ENCODE peak calls at places on chromosomes 11 and 22, in nine cellular contexts. N is upper lobe of right lung; W is psoas muscle; Z is PC-9; Q is lower leg skin; S is IMR-90; G is cardiac fibroblast; Y is CD4-positive, CD25-positive, alpha-beta regulatory T cell; M is heart right ventricle. U is an unnamed sample.

GRCh38 chr22:37545703-37546435 is 14.4 kb upstream of the CDC42EP1 start:
- DNase-seq in Q (peak; percentile 87), W (peak; percentile 93), Z (peak; percentile 93), G (peak; percentile 95), S (peak; percentile 90), N (peak; percentile 94), Y (no peak), M (peak; percentile 94), U (peak; percentile 97)

GRCh38 chr11:35927730-35928129 is 16.1 kb upstream of the LDLRAD3 start:
- DNase-seq in Y (no peak), W (peak; percentile 94), N (peak; percentile 89), G (peak; percentile 92), S (peak; percentile 38), Q (peak; percentile 90), M (no peak), Z (peak; percentile 95), U (peak; percentile 91)

GRCh38 chr11:34349882-34350281 is 7.9 kb downstream of the ABTB2 start:
- DNase-seq in W (no peak), N (no peak), M (no peak), Y (no peak), Z (no peak), G (no peak), Q (no peak), S (peak; percentile 24), U (no peak)

GRCh38 chr11:121508449-121508848 is 55.7 kb upstream of the SORL1-AS1 start:
- DNase-seq in Q (no peak), N (no peak), S (no peak), Y (no peak), M (no peak), W (no peak), G (no peak), Z (no peak), U (no peak)

GRCh38 chr11:56706486-56706885 is 7.6 kb downstream of the OR9G1 start:
- DNase-seq in Y (no peak), S (no peak), Z (no peak), G (no peak), M (no peak), N (no peak), Q (no peak), W (no peak), U (no peak)

GRCh38 chr22:23110190-23110921 is 31.4 kb downstream of the RSPH14 start:
- DNase-seq in S (no peak), G (peak; percentile 4), Y (no peak), N (no peak), W (no peak), Q (no peak), Z (no peak), M (no peak), U (no peak)

GRCh38 chr11:91587131-91587530 is 637.5 kb upstream of the FAT3 start:
- DNase-seq in Z (no peak), Y (no peak), W (no peak), N (no peak), Q (no peak), S (no peak), G (no peak), M (no peak), U (no peak)

GRCh38 chr11:20036625-20037335 is 123.5 kb downstream of the DBX1 start:
- DNase-seq in Z (no peak), S (no peak), M (no peak), Y (no peak), G (no peak), N (no peak), Q (no peak), W (no peak), U (no peak)

DNA sequence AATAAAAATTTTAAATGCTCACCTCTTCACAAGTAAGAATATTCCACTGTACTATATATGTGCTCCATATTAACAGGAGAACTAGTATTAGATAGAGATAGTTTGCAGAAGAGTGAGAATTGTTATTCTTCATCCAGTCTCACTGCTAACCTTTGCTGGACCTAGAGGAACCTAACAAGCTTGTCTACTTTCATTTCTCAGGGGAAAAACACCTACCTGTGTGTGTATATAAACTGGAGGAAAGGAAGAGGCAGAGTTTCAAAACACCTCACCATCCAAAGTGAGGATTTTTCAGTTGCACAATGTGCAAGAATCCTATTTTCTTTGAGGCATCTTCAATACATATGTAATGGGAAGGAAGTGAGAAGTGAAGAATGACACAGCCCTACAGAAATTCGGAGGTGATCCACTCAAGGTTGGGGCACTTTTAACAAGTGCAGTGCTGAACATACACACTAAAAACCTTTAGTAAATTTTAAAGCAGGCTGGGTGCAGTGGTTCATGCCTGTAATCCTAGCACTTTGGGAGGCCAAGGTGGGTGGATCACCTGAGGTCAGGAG is 52.4 kb downstream of the SYTL2 start:
- DNase-seq in M (no peak), Z (no peak), Y (no peak), S (no peak), Q (no peak), G (no peak), W (no peak), N (no peak), U (no peak)
- H3K4me3 ChIP-seq in M (no peak overlapping the region), Z (no peak overlapping the region), Y (no peak overlapping the region), S (no peak overlapping the region), Q (no peak overlapping the region), G (no peak overlapping the region), W (no peak overlapping the region), N (no peak overlapping the region), U (no peak overlapping the region)

DNA sequence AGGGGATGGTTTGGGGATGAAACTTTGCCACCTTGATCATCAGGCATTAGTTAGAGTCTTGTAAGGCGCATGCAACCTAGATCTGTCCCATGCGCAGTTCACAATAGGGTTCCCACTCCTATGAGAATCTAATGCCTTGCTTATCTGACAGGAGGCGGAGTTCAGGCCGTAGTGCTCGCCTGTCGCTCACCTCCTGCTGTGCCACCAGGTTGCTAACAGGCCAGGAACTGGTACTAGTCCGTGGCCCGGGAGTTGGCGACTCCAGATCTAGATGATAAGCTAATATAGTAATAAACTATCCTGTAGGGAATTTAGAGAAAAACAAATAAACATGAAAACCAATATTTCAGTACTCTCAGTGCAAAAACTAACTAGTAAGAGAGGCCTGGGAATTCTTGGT is 155.4 kb upstream of the ANO5 start:
- DNase-seq in Z (no peak), Y (no peak), G (no peak), S (no peak), N (no peak), Q (no peak), M (no peak), W (no peak), U (no peak)
- H3K4me3 ChIP-seq in Z (no peak overlapping the region), Y (no peak overlapping the region), G (no peak overlapping the region), S (no peak overlapping the region), N (no peak overlapping the region), Q (no peak overlapping the region), M (no peak overlapping the region), W (no peak overlapping the region), U (no peak overlapping the region)

DNA sequence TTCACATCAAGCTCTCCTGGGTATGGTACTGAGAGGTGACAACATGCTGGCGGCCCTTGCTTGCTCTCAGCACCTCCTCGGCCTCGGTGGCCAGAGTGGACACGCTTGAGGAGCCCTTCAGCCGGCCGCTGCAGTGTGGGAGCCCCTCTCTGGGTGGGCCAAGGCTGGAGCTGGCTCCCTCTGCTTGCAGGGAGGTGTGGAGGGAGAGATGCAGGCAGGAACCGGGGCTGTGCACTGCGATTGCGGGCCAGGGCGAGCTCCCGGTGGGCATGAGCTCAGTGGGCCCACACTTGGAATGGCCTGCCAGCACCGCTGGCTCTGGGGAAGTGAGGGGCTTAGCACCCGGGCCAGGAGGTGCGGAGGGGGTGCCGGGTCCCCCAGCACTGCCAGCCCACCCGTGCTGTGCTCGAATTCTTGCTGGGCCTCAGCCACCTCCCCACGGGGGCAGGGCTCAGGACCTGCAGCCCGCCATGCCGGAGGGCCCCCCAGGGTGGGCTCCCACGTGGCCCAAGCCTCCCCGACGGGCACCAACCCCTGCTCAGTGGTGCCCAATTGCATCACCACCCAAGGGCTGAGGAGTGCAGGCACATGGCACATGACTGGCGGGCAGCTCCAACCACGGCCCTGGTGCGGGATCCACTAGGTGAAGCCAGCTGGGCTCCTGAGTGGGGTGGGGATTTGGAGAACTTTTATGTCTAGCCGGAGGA is 106.2 kb downstream of the RAB38 start:
- DNase-seq in Y (no peak), S (no peak), M (no peak), Z (no peak), W (no peak), G (no peak), N (no peak), Q (no peak), U (no peak)
- H3K4me3 ChIP-seq in Y (no peak overlapping the region), S (no peak overlapping the region), M (no peak overlapping the region), Z (no peak overlapping the region), W (no peak overlapping the region), G (no peak overlapping the region), N (no peak overlapping the region), Q (no peak overlapping the region), U (no peak overlapping the region)

DNA sequence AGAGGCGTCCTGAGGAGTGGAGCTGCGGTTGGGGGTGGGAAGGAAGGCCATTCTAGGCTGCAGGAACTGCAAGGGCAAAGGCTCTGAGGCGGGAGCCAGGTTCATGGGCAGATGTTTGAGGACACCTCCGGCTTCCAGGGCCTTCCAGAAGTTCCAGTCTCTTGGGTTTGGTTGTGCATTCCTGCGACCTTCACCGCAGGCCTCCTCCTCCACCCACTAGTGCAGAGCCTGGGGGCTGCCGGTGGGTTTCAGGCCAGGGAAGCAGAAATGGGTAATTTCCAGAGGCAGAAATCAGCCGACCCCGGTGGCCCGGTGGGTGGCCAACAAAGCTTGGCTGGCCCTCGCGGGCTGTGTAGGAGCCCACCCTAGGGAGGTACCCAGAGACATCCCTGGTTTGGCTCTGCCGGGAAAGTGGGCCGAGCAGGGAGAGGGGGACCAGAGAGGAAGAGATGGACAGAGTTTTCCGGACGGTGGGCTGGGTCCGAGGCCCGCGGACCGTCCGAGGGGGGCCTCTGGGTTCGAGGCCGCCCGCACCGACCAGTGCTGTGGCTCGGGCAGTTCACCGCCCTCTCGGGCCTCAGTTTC is 388 bp upstream of the PHETA2 start:
- DNase-seq in Y (no peak), Z (no peak), S (no peak), Q (no peak), N (no peak), W (no peak), M (no peak), G (no peak), U (no peak)
- H3K4me3 ChIP-seq in Y (no peak overlapping the region), Z (no peak overlapping the region), S (peak overlapping the region; percentile 84), Q (peak overlapping the region; percentile 58), N (peak overlapping the region; percentile 65), W (peak overlapping the region; percentile 82), M (peak overlapping the region; percentile 74), G (peak overlapping the region; percentile 65), U (peak overlapping the region; percentile 87)

GRCh38 chr11:45889966-45890365 is 4.5 kb downstream of the MAPK8IP1 start:
- DNase-seq in N (no peak), S (no peak), G (no peak), Q (no peak), Z (no peak), M (no peak), W (peak; percentile 28), Y (no peak), U (no peak)
- H3K4me3 ChIP-seq in N (no peak overlapping the region), S (no peak overlapping the region), G (no peak overlapping the region), Q (no peak overlapping the region), Z (no peak overlapping the region), M (no peak overlapping the region), W (no peak overlapping the region), Y (no peak overlapping the region), U (no peak overlapping the region)